ENCODE peak calls at places on chromosomes 13 and 19, in four cellular contexts. X is mesenchymal stem cell, T is H1, J is IMR-90. L is an unnamed sample.

GRCh38 chr19:41111750-41112295 is 2.4 kb upstream of the CYP2F1 start:
- DNase-seq in X (no peak), T (no peak), J (no peak), L (no peak)

GRCh38 chr13:95533545-95534135 is 18.9 kb upstream of the CLDN10 start:
- DNase-seq in X (no peak), T (no peak), J (no peak), L (peak; percentile 53)

GRCh38 chr19:41407271-41407670 is 9.7 kb downstream of the BCKDHA start:
- DNase-seq in X (no peak), T (no peak), J (no peak), L (peak; percentile 67)

GRCh38 chr13:110366733-110367132 is 59.6 kb downstream of the COL4A2 start:
- DNase-seq in X (no peak), T (no peak), J (no peak), L (no peak)

GRCh38 chr19:15421726-15422260 is 3.0 kb upstream of the AKAP8L start:
- DNase-seq in X (no peak), T (no peak), J (no peak), L (no peak)

GRCh38 chr13:94620286-94620896 is 18.7 kb downstream of the GPR180 start:
- DNase-seq in X (peak; percentile 49), T (no peak), J (peak; percentile 41), L (no peak)

GRCh38 chr19:496333-496634 is at the start of gene MADCAM1:
- DNase-seq in X (no peak), T (no peak), J (no peak), L (peak; percentile 35)

GRCh38 chr13:48828962-48829405 is 146.7 kb upstream of the FNDC3A start:
- DNase-seq in X (no peak), T (no peak), J (peak; percentile 32), L (peak; percentile 38)

GRCh38 chr13:22173605-22174004 is 502.7 kb downstream of the FGF9 start:
- DNase-seq in X (peak; percentile 48), T (no peak), J (peak; percentile 90), L (no peak)

GRCh38 chr13:23979361-23980159 is 82.3 kb upstream of the C1QTNF9B start:
- DNase-seq in X (peak; percentile 85), T (no peak), J (peak; percentile 82), L (peak; percentile 67)

GRCh38 chr19:13849991-13850909 is 26.7 kb upstream of the NANOS3 start:
- DNase-seq in X (peak; percentile 81), T (no peak), J (peak; percentile 71), L (peak; percentile 81)
- H2BK15ac ChIP-seq in X (peak overlapping the region; percentile 99), T (peak overlapping the region; percentile 95), J (peak overlapping the region; percentile 100), L (no peak overlapping the region)

DNA sequence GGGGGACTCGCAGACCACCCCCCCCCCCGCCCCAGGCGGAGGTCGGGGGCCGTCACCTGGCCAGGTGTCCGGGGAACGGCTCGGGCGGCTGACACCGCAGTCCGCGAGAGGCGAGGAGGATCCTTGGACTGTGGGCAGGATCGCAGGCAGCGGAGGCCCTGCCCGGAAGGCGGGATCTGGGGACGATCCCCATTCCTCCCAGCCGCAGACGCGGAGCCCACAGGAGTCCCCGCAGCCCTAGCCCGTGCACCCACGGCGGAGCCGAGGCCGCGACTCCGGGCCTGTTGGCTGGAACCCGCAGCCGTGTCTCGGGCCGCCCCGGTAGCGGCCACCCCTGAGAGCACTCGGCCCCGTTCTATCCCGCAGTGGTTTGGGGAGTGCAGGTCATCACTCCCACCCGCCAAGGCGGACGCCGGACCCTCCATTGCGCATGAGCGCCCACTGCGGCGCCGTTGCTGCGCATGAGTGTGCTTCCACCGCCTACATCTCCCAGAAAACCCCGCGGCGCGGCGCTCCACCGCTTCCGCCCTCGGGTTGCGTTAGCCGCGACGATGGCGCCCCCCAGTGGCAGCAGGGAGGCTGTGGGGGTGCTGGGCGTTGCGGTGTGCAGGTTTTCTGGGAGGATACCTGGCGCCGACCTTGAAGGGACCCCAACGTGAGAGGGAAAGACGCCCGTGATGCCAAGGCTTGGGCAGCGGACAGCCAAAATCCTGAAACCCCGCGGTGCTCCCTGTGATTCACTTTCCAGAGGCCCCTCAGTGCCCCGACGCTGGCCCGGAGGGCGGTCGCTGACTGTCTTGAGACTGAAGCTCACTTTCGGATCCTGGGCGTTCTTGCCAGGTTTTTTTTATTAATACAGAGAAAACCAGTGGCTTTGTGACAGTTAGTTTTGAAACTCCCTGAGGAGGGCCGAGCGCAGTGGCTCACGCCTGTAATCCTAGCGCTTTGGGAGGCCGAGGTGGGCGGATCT is 4.4 kb upstream of the ZNF329 start:
- DNase-seq in X (peak; percentile 95), T (peak; percentile 82), J (peak; percentile 91), L (peak; percentile 96)
- H3K23ac ChIP-seq in X (no peak overlapping the region), T (no peak overlapping the region), J (no peak overlapping the region), L (no peak overlapping the region)

GRCh38 chr19:29682236-29682895 is 17.1 kb downstream of the PLEKHF1 start:
- DNase-seq in X (no peak), T (no peak), J (no peak), L (no peak)
- H2BK15ac ChIP-seq in X (no peak overlapping the region), T (peak overlapping the region; percentile 61), J (no peak overlapping the region), L (no peak overlapping the region)

GRCh38 chr19:48954595-48955307 is at the start of gene BAX:
- DNase-seq in X (peak; percentile 92), T (peak; percentile 91), J (peak; percentile 93), L (peak; percentile 99)
- H3K23ac ChIP-seq in X (peak within 1 kb of the TSS; percentile 21), T (no peak within 1 kb of the TSS), J (peak within 1 kb of the TSS; percentile 99), L (no peak within 1 kb of the TSS)

GRCh38 chr13:113742445-113743120 is 16.4 kb upstream of the TMEM255B start:
- DNase-seq in X (no peak), T (no peak), J (no peak), L (no peak)
- H2BK15ac ChIP-seq in X (no peak overlapping the region), T (peak overlapping the region; percentile 8), J (no peak overlapping the region), L (no peak overlapping the region)

GRCh38 chr19:18055967-18056366 is 30.8 kb downstream of the IL12RB1 start:
- DNase-seq in X (no peak), T (no peak), J (no peak), L (no peak)

GRCh38 chr19:18049390-18049789 is 37.3 kb downstream of the IL12RB1 start:
- DNase-seq in X (no peak), T (no peak), J (peak; percentile 25), L (no peak)

GRCh38 chr19:18057557-18057956 is 29.2 kb downstream of the IL12RB1 start:
- DNase-seq in X (peak; percentile 24), T (no peak), J (no peak), L (no peak)

GRCh38 chr19:18051887-18052286 is 34.8 kb downstream of the IL12RB1 start:
- DNase-seq in X (no peak), T (no peak), J (no peak), L (no peak)

GRCh38 chr19:18053571-18054219 is 33.0 kb downstream of the IL12RB1 start:
- DNase-seq in X (peak; percentile 62), T (no peak), J (peak; percentile 81), L (no peak)
- H3K23ac ChIP-seq in X (no peak overlapping the region), T (no peak overlapping the region), J (no peak overlapping the region), L (no peak overlapping the region)

GRCh38 chr19:7862413-7862951 is 11.7 kb downstream of the PRR36 start:
- DNase-seq in X (peak; percentile 67), T (peak; percentile 83), J (peak; percentile 34), L (peak; percentile 98)

GRCh38 chr19:7861619-7862412 is 12.4 kb downstream of the PRR36 start:
- DNase-seq in X (no peak), T (no peak), J (no peak), L (peak; percentile 85)

GRCh38 chr19:7859766-7860165 is 14.4 kb downstream of the PRR36 start:
- DNase-seq in X (no peak), T (no peak), J (no peak), L (peak; percentile 21)

GRCh38 chr19:7860166-7860901 is 13.9 kb downstream of the PRR36 start:
- DNase-seq in X (no peak), T (no peak), J (no peak), L (peak; percentile 28)

GRCh38 chr19:7860902-7861618 is 13.1 kb downstream of the PRR36 start:
- DNase-seq in X (no peak), T (no peak), J (no peak), L (peak; percentile 38)
- H2BK15ac ChIP-seq in X (no peak overlapping the region), T (peak overlapping the region; percentile 92), J (no peak overlapping the region), L (no peak overlapping the region)

DNA sequence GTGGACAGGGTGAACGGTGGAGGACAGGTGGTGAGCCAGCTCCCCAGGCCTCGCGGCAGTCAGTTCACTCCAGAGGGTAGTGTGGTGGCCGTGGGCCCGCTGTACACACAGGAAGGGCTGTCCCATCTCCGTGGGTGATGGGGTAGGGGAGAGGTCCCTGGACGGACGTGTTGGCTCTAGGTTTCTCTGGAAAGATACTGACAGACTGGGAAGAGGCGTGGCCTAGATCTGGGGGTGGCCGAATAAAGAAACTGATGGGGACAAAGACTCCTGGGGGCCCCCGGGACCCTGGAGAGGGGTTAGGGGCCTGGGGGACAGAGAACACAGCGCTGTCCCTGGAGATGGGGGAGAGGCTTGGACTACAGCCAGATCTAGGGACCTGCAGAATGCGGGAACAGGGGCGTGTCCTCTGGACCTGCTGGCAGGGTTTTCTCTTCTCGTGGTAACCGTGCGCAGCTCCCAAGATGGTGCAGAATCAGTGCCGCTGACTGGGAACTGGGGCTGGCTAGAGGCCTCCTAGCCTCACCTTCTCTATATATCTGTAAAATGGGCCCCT is 4.0 kb upstream of the PRAM1 start:
- DNase-seq in X (no peak), T (no peak), J (no peak), L (peak; percentile 69)
- H3K23ac ChIP-seq in X (no peak overlapping the region), T (no peak overlapping the region), J (no peak overlapping the region), L (no peak overlapping the region)

DNA sequence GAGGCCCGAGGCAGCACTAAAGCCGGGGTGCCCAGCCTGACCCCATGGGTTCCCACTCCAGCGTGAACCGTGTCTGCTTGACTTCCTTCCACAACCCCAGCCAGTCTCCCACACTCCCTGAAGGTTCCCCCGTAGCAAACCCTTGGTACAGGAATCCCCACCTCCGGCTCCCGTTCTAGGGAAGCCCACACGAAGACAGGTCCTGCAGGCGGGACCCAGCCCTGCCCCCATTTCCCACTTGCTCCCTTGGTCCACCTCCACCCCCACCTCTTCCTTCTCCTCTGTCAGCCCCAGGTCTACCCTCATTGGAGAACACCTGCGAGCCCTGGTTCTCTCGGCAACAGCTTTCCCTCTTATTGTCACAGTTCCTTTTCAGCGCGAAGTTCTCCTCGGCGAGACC is 23.9 kb downstream of the C19orf81 start:
- DNase-seq in X (no peak), T (no peak), J (no peak), L (no peak)
- H2BK15ac ChIP-seq in X (no peak overlapping the region), T (peak overlapping the region; percentile 31), J (no peak overlapping the region), L (no peak overlapping the region)